ENCODE peak calls at places on chromosomes 12 and 14, in seven cellular contexts. F is GM23248, L is GM23338, B is OCI-LY7, I is MM.1S, T is hepatocyte, Q is PC-9. K is an unnamed sample.

GRCh38 chr14:75648066-75648838 is 12.4 kb downstream of the ERG28 start:
- DNase-seq in F (peak; percentile 82), L (no peak), B (no peak), I (no peak), T (peak; percentile 75), Q (peak; percentile 94), K (peak; percentile 97)

GRCh38 chr12:51246254-51246853 is 7.7 kb downstream of the DAZAP2 start:
- DNase-seq in F (peak; percentile 21), L (no peak), B (peak; percentile 41), I (no peak), T (no peak), Q (no peak), K (no peak)

GRCh38 chr12:3624273-3624672 is 128.6 kb downstream of the CRACR2A start:
- DNase-seq in F (no peak), L (no peak), B (no peak), I (no peak), T (no peak), Q (no peak), K (no peak)

GRCh38 chr14:58944226-58944769 is 244.2 kb upstream of the DAAM1 start:
- DNase-seq in F (no peak), L (peak; percentile 59), B (no peak), I (no peak), T (peak; percentile 42), Q (no peak), K (no peak)

GRCh38 chr12:107200394-107200793 is 107.0 kb upstream of the CRY1 start:
- DNase-seq in F (peak; percentile 33), L (no peak), B (no peak), I (no peak), T (peak; percentile 29), Q (peak; percentile 78), K (peak; percentile 93)

GRCh38 chr12:64042901-64043300 is 179.2 kb downstream of the KICS2 start:
- DNase-seq in F (peak; percentile 73), L (no peak), B (no peak), I (no peak), T (no peak), Q (no peak), K (no peak)

GRCh38 chr14:35355981-35356839 is 48.3 kb downstream of the NFKBIA start:
- DNase-seq in F (peak; percentile 60), L (no peak), B (no peak), I (no peak), T (peak; percentile 86), Q (peak; percentile 89), K (peak; percentile 53)

GRCh38 chr14:79552778-79553177 is 658.5 kb downstream of the DIO2 start:
- DNase-seq in F (no peak), L (peak; percentile 58), B (no peak), I (no peak), T (peak; percentile 55), Q (no peak), K (peak; percentile 27)

GRCh38 chr14:89990623-89991275 is 35.0 kb downstream of the TDP1 start:
- DNase-seq in F (no peak), L (no peak), B (no peak), I (no peak), T (no peak), Q (no peak), K (no peak)

GRCh38 chr14:96264200-96264553 is 8.2 kb downstream of the BDKRB1 start:
- DNase-seq in F (no peak), L (no peak), B (no peak), I (no peak), T (no peak), Q (no peak), K (no peak)

GRCh38 chr12:74148849-74149248 is 388.8 kb upstream of the ATXN7L3B start:
- DNase-seq in F (no peak), L (no peak), B (no peak), I (no peak), T (no peak), Q (no peak), K (no peak)

GRCh38 chr14:22513066-22513812 is 75.8 kb downstream of the DAD1 start:
- DNase-seq in F (no peak), L (no peak), B (no peak), I (no peak), T (no peak), Q (no peak), K (no peak)

GRCh38 chr12:124036117-124037109 is 63.4 kb downstream of the ZNF664 start:
- DNase-seq in F (peak; percentile 68), L (peak; percentile 69), B (peak; percentile 53), I (peak; percentile 10), T (peak; percentile 70), Q (no peak), K (peak; percentile 70)

GRCh38 chr14:49933704-49934103 is 40.8 kb downstream of the ARF6 start:
- DNase-seq in F (no peak), L (no peak), B (no peak), I (no peak), T (no peak), Q (no peak), K (no peak)

GRCh38 chr12:115323223-115323905 is 639.4 kb upstream of the TBX3 start:
- DNase-seq in F (peak; percentile 77), L (no peak), B (no peak), I (no peak), T (no peak), Q (no peak), K (peak; percentile 84)

GRCh38 chr12:104656921-104657320 is 200.2 kb downstream of the CHST11 start:
- DNase-seq in F (peak; percentile 74), L (no peak), B (no peak), I (no peak), T (no peak), Q (peak; percentile 43), K (no peak)

GRCh38 chr14:66471584-66471983 is 14.6 kb upstream of the CCDC196 start:
- DNase-seq in F (no peak), L (no peak), B (no peak), I (no peak), T (no peak), Q (no peak), K (no peak)

GRCh38 chr14:84819528-84819927 is 710.4 kb upstream of the FLRT2 start:
- DNase-seq in F (no peak), L (no peak), B (no peak), I (no peak), T (no peak), Q (no peak), K (no peak)

GRCh38 chr12:97368462-97369150 is 94.0 kb upstream of the RMST start:
- DNase-seq in F (no peak), L (no peak), B (no peak), I (no peak), T (no peak), Q (no peak), K (no peak)

GRCh38 chr12:92486443-92487137 is 216.2 kb upstream of the PLEKHG7 start:
- DNase-seq in F (no peak), L (no peak), B (no peak), I (no peak), T (no peak), Q (no peak), K (no peak)

GRCh38 chr12:13313886-13314285 is 117.4 kb downstream of the EMP1 start:
- DNase-seq in F (no peak), L (no peak), B (no peak), I (no peak), T (no peak), Q (no peak), K (no peak)

GRCh38 chr12:104303538-104304151 is at the start of gene EID3:
- DNase-seq in F (peak; percentile 97), L (peak; percentile 92), B (peak; percentile 70), I (no peak), T (peak; percentile 91), Q (peak; percentile 71), K (no peak)

GRCh38 chr12:77107121-77107520 is 41.8 kb upstream of the E2F7 start:
- DNase-seq in F (no peak), L (peak; percentile 41), B (no peak), I (no peak), T (no peak), Q (no peak), K (no peak)

GRCh38 chr12:32841061-32841460 is 55.5 kb downstream of the PKP2 start:
- DNase-seq in F (no peak), L (no peak), B (no peak), I (no peak), T (no peak), Q (no peak), K (no peak)

GRCh38 chr12:65308001-65308400 is 29.5 kb downstream of the MSRB3 start:
- DNase-seq in F (peak; percentile 45), L (no peak), B (no peak), I (no peak), T (no peak), Q (no peak), K (peak; percentile 32)
- H3K9me2 ChIP-seq in F (no peaks in the 10 kb centered on the region), L (no peaks in the 10 kb centered on the region), B (no peaks in the 10 kb centered on the region), I (no peaks in the 10 kb centered on the region), T (no peaks in the 10 kb centered on the region), Q (no peaks in the 10 kb centered on the region), K (no peaks in the 10 kb centered on the region)

DNA sequence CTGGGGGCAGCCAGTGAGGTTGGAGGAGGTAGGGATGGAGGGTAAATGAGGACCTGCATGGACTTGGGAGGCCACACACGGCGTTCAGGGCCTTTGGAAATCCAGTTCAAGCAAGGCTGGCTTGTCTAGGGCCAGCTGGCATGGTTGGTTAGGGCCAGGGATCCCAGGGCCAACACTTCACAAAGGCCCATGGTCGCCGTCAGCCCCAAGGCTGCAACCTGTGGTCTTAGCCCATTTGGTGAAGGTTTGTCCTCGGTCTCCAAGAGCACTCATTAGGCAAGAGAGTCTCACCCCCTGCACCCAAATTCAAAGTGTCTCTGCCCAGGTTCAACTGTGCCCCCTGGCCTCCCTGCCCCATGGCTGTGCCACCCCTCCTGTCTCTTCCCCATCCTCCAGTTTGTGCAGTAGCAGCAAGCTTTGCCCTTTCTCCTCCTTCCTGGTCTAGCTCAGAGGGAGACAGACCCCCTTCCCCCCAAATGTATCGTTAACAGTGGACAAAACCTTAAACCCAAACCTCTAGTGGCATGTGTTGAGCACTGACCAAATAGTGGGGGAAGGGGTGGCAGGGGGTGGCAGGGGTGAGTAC is 94.1 kb downstream of the NINJ2 start:
- DNase-seq in F (no peak), L (no peak), B (no peak), I (no peak), T (no peak), Q (no peak), K (no peak)
- H2AFZ ChIP-seq in F (peak overlapping the region; percentile 92), L (peak overlapping the region; percentile 100), B (peak overlapping the region; percentile 76), I (peak overlapping the region; percentile 82), T (peak overlapping the region; percentile 76), Q (peak overlapping the region; percentile 97), K (peak overlapping the region; percentile 98)

GRCh38 chr14:102507891-102508312 is 1.7 kb downstream of the ANKRD9 start:
- DNase-seq in F (no peak), L (peak; percentile 47), B (no peak), I (no peak), T (no peak), Q (no peak), K (no peak)
- H3K4me2 ChIP-seq in F (no peak overlapping the region), L (peak overlapping the region; percentile 91), B (no peak overlapping the region), I (no peak overlapping the region), T (peak overlapping the region; percentile 95), Q (peak overlapping the region; percentile 85), K (peak overlapping the region; percentile 98)

GRCh38 chr12:24600559-24600958 is 348.3 kb downstream of the BCAT1 start:
- DNase-seq in F (peak; percentile 22), L (no peak), B (no peak), I (no peak), T (no peak), Q (no peak), K (no peak)

GRCh38 chr12:24605466-24605865 is 343.4 kb downstream of the BCAT1 start:
- DNase-seq in F (no peak), L (no peak), B (no peak), I (no peak), T (no peak), Q (no peak), K (no peak)

GRCh38 chr12:24605916-24606315 is 343.0 kb downstream of the BCAT1 start:
- DNase-seq in F (no peak), L (no peak), B (no peak), I (no peak), T (no peak), Q (no peak), K (no peak)

GRCh38 chr12:24600996-24601395 is 347.9 kb downstream of the BCAT1 start:
- DNase-seq in F (peak; percentile 69), L (no peak), B (peak; percentile 5), I (no peak), T (no peak), Q (no peak), K (peak; percentile 25)

GRCh38 chr12:24603371-24603770 is 345.5 kb downstream of the BCAT1 start:
- DNase-seq in F (no peak), L (peak; percentile 43), B (no peak), I (no peak), T (no peak), Q (no peak), K (no peak)
- H3K9me2 ChIP-seq in F (no peaks in the 10 kb centered on the region), L (no peaks in the 10 kb centered on the region), B (no peaks in the 10 kb centered on the region), I (no peaks in the 10 kb centered on the region), T (no peaks in the 10 kb centered on the region), Q (no peaks in the 10 kb centered on the region), K (no peaks in the 10 kb centered on the region)

K was measured in PC-3.